ENCODE peak calls at places on chromosomes 1 and 21, in four cellular contexts. One of them, this sample, is unnamed.

GRCh38 chr1:212045981-212046380 is 10.4 kb downstream of the DTL start:
- DNase-seq in K562: no peak
- DNase-seq in GM12878: no peak
- DNase-seq in H1: no peak
- DNase-seq in this sample: no peak

GRCh38 chr1:89836997-89837909 is 16.4 kb downstream of the LRRC8D start:
- DNase-seq in K562: no peak
- DNase-seq in GM12878: no peak
- DNase-seq in H1: no peak
- DNase-seq in this sample: no peak

GRCh38 chr1:246113555-246114095 is 393.5 kb downstream of the SMYD3 start:
- DNase-seq in K562: peak
- DNase-seq in GM12878: no peak
- DNase-seq in H1: no peak
- DNase-seq in this sample: no peak

GRCh38 chr1:192762265-192762664 is 46.6 kb upstream of the RGS2 start:
- DNase-seq in K562: no peak
- DNase-seq in GM12878: no peak
- DNase-seq in H1: no peak
- DNase-seq in this sample: no peak

GRCh38 chr1:94925561-94926364 is 1.1 kb downstream of the CNN3 start:
- DNase-seq in K562: no peak
- DNase-seq in GM12878: peak
- DNase-seq in H1: peak
- DNase-seq in this sample: peak

GRCh38 chr21:36135391-36136094 is 664 bp downstream of the CBR3 start:
- DNase-seq in K562: no peak
- DNase-seq in GM12878: no peak
- DNase-seq in H1: peak
- DNase-seq in this sample: no peak

GRCh38 chr1:156154317-156154749 is 948 bp downstream of the SEMA4A start:
- DNase-seq in K562: no peak
- DNase-seq in GM12878: peak
- DNase-seq in H1: no peak
- DNase-seq in this sample: no peak

GRCh38 chr1:9269078-9269501 is 23.6 kb upstream of the SPSB1 start:
- DNase-seq in K562: no peak
- DNase-seq in GM12878: no peak
- DNase-seq in H1: no peak
- DNase-seq in this sample: no peak

GRCh38 chr1:65525297-65526048 is 105.0 kb downstream of the LEPR start:
- DNase-seq in K562: peak
- DNase-seq in GM12878: no peak
- DNase-seq in H1: peak
- DNase-seq in this sample: no peak

GRCh38 chr1:192521734-192522133 is 53.8 kb upstream of the RGS1 start:
- DNase-seq in K562: no peak
- DNase-seq in GM12878: no peak
- DNase-seq in H1: no peak
- DNase-seq in this sample: no peak

GRCh38 chr21:35239811-35240219 is 190.7 kb upstream of the RUNX1 start:
- DNase-seq in K562: no peak
- DNase-seq in GM12878: no peak
- DNase-seq in H1: no peak
- DNase-seq in this sample: no peak

GRCh38 chr1:230066466-230067404 is at the start of gene GALNT2:
- DNase-seq in K562: peak
- DNase-seq in GM12878: peak
- DNase-seq in H1: peak
- DNase-seq in this sample: peak

GRCh38 chr21:44013380-44014088 is 1.4 kb downstream of the TRAPPC10 start:
- DNase-seq in K562: peak
- DNase-seq in GM12878: peak
- DNase-seq in H1: no peak
- DNase-seq in this sample: no peak

GRCh38 chr1:241229216-241229615 is 127.8 kb downstream of the RGS7 start:
- DNase-seq in K562: no peak
- DNase-seq in GM12878: no peak
- DNase-seq in H1: no peak
- DNase-seq in this sample: no peak

GRCh38 chr1:93638307-93638847 is 43.3 kb downstream of the BCAR3 start:
- DNase-seq in K562: no peak
- DNase-seq in GM12878: no peak
- DNase-seq in H1: no peak
- DNase-seq in this sample: no peak

GRCh38 chr1:8858888-8859706 is 19.4 kb downstream of the ENO1 start:
- DNase-seq in K562: peak
- DNase-seq in GM12878: no peak
- DNase-seq in H1: no peak
- DNase-seq in this sample: no peak

GRCh38 chr1:31434101-31434871 is 21.3 kb downstream of the SERINC2 start:
- DNase-seq in K562: no peak
- DNase-seq in GM12878: no peak
- DNase-seq in H1: no peak
- DNase-seq in this sample: no peak

GRCh38 chr1:47990286-47990685 is 6.9 kb downstream of the TRABD2B start:
- DNase-seq in K562: no peak
- DNase-seq in GM12878: no peak
- DNase-seq in H1: no peak
- DNase-seq in this sample: no peak

GRCh38 chr1:15001317-15001900 is 152.1 kb upstream of the TMEM51 start:
- DNase-seq in K562: no peak
- DNase-seq in GM12878: no peak
- DNase-seq in H1: no peak
- DNase-seq in this sample: no peak

GRCh38 chr1:2379733-2380404 is 11.5 kb downstream of the MORN1 start:
- DNase-seq in K562: no peak
- DNase-seq in GM12878: no peak
- DNase-seq in H1: no peak
- DNase-seq in this sample: no peak

GRCh38 chr1:2377751-2378440 is 13.5 kb downstream of the MORN1 start:
- DNase-seq in K562: no peak
- DNase-seq in GM12878: no peak
- DNase-seq in H1: no peak
- DNase-seq in this sample: no peak

GRCh38 chr1:2378956-2379732 is 12.2 kb downstream of the MORN1 start:
- DNase-seq in K562: no peak
- DNase-seq in GM12878: no peak
- DNase-seq in H1: no peak
- DNase-seq in this sample: no peak

GRCh38 chr1:2376931-2377672 is 14.3 kb downstream of the MORN1 start:
- DNase-seq in K562: no peak
- DNase-seq in GM12878: no peak
- DNase-seq in H1: no peak
- DNase-seq in this sample: no peak

DNA sequence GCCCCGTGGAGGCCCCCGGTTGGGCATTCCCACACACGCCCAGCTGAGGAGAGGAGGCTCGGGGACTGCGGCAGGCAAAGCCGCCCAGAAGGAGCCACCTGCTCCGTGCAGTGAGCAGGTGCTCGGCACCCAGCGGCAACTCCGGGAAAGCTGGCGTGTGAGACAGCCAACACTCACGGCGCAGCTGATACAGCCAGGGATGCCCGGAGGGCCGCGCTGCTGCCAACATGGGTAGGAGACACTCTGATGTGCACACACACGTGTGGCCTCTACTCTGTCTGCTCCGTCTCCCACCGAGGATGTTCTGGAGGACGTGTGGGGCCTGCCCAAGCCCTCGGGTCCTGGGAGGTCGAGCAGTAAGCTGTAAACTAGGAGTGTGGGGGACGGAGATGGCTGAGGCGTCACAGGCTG is 12.9 kb downstream of the MORN1 start:
- DNase-seq in K562: no peak
- DNase-seq in GM12878: no peak
- DNase-seq in H1: no peak
- DNase-seq in this sample: no peak
- TF ChIP-seq EGR1 in K562: no peak
- TF ChIP-seq EGR1 in GM12878: no peak
- TF ChIP-seq EGR1 in H1: no peak
- TF ChIP-seq EGR1 in this sample: no peak

DNA sequence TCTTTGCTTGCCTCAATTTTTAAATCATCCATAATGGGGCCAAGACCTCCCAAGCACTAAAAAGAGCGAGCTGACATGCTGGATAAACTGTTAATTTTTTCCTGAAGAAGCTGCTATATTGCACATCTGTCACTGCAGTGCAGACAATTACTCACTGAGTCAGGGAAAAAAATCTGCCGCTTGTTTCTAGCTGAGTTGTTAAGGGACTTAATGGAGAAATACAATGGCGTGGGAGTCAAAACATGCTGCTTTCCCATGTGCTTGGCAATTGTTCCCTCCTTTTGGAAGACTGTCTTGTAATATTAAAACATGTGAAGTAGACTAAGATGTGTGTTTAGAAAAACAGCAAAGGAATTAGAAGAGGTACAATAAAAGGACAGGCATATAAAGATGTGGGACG is 205.4 kb downstream of the GPATCH2 start:
- DNase-seq in K562: no peak
- DNase-seq in GM12878: no peak
- DNase-seq in H1: no peak
- DNase-seq in this sample: no peak
- TF ChIP-seq EGR1 in K562: no peak
- TF ChIP-seq EGR1 in GM12878: no peak
- TF ChIP-seq EGR1 in H1: no peak
- TF ChIP-seq EGR1 in this sample: no peak

GRCh38 chr1:51634618-51635017 is 17.7 kb downstream of the OSBPL9 start:
- DNase-seq in K562: no peak
- DNase-seq in GM12878: peak
- DNase-seq in H1: no peak
- DNase-seq in this sample: no peak

GRCh38 chr1:51636765-51637522 is 20.1 kb downstream of the OSBPL9 start:
- DNase-seq in K562: no peak
- DNase-seq in GM12878: no peak
- DNase-seq in H1: no peak
- DNase-seq in this sample: peak

GRCh38 chr1:51638350-51638749 is 21.5 kb downstream of the OSBPL9 start:
- DNase-seq in K562: no peak
- DNase-seq in GM12878: no peak
- DNase-seq in H1: no peak
- DNase-seq in this sample: no peak

GRCh38 chr1:51635611-51636010 is 18.7 kb downstream of the OSBPL9 start:
- DNase-seq in K562: no peak
- DNase-seq in GM12878: no peak
- DNase-seq in H1: no peak
- DNase-seq in this sample: no peak

GRCh38 chr1:51636191-51636590 is 19.3 kb downstream of the OSBPL9 start:
- DNase-seq in K562: no peak
- DNase-seq in GM12878: no peak
- DNase-seq in H1: no peak
- DNase-seq in this sample: no peak
- TF ChIP-seq EGR1 in K562: no peak
- TF ChIP-seq EGR1 in GM12878: no peak
- TF ChIP-seq EGR1 in H1: no peak
- TF ChIP-seq EGR1 in this sample: no peak

GRCh38 chr1:214859647-214860046 is 222.9 kb upstream of the KCNK2 start:
- DNase-seq in K562: no peak
- DNase-seq in GM12878: no peak
- DNase-seq in H1: no peak
- DNase-seq in this sample: no peak
- TF ChIP-seq EGR1 in K562: no peak
- TF ChIP-seq EGR1 in GM12878: no peak
- TF ChIP-seq EGR1 in H1: no peak
- TF ChIP-seq EGR1 in this sample: no peak

GRCh38 chr1:115877511-115877910 is 36.6 kb upstream of the NHLH2 start:
- DNase-seq in K562: no peak
- DNase-seq in GM12878: no peak
- DNase-seq in H1: no peak
- DNase-seq in this sample: no peak
- TF ChIP-seq EGR1 in K562: no peak
- TF ChIP-seq EGR1 in GM12878: no peak
- TF ChIP-seq EGR1 in H1: no peak
- TF ChIP-seq EGR1 in this sample: no peak

DNA sequence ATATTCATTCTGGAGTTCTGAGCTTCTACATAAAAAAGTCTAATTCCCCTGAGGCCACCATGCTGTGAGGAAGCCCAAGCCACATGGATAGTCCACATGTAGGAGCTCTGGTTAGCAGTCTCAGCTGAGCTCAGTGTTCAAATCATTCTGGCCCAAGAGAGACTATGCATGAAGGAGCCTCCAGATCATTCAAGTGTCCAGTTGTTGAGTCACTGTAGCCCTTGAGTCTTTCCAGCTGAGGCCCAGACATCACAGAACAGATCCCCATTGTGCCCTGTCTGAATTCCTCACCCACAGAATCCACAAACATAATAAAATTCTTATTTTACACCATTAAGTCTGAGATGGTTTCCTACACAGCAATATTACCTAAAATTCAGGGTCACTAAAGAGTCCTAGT is 107.0 kb upstream of the NGF start:
- DNase-seq in K562: no peak
- DNase-seq in GM12878: no peak
- DNase-seq in H1: no peak
- DNase-seq in this sample: no peak
- TF ChIP-seq EGR1 in K562: no peak
- TF ChIP-seq EGR1 in GM12878: no peak
- TF ChIP-seq EGR1 in H1: no peak
- TF ChIP-seq EGR1 in this sample: no peak

GRCh38 chr21:40765771-40766170 is 81.2 kb downstream of the DSCAM start:
- DNase-seq in K562: no peak
- DNase-seq in GM12878: no peak
- DNase-seq in H1: no peak
- DNase-seq in this sample: no peak
- TF ChIP-seq EGR1 in K562: no peak
- TF ChIP-seq EGR1 in GM12878: no peak
- TF ChIP-seq EGR1 in H1: no peak
- TF ChIP-seq EGR1 in this sample: no peak

GRCh38 chr1:107323765-107324164 is 182.9 kb downstream of the NTNG1 start:
- DNase-seq in K562: no peak
- DNase-seq in GM12878: no peak
- DNase-seq in H1: no peak
- DNase-seq in this sample: no peak

GRCh38 chr1:107327446-107327845 is 186.6 kb downstream of the NTNG1 start:
- DNase-seq in K562: no peak
- DNase-seq in GM12878: no peak
- DNase-seq in H1: no peak
- DNase-seq in this sample: no peak

GRCh38 chr1:107326823-107327445 is 186.1 kb downstream of the NTNG1 start:
- DNase-seq in K562: no peak
- DNase-seq in GM12878: no peak
- DNase-seq in H1: no peak
- DNase-seq in this sample: no peak
- TF ChIP-seq EGR1 in K562: no peak
- TF ChIP-seq EGR1 in GM12878: no peak
- TF ChIP-seq EGR1 in H1: no peak
- TF ChIP-seq EGR1 in this sample: no peak

This sample was measured in HCT116.